ENCODE peak calls at places on chromosomes 13 and 19, in ten cellular contexts. One of them, this sample, is unnamed.

GRCh38 chr13:114032121-114032799 is 58.4 kb upstream of the C13orf46 start:
- DNase-seq in neural crest cell: no peak
- DNase-seq in activated CD8-positive, alpha-beta memory T cell treated with anti-CD3 and anti-CD28 coated beads for 48 hours: no peak
- DNase-seq in effector memory CD8-positive, alpha-beta T cell: no peak
- DNase-seq in CD4-positive, alpha-beta T cell: no peak
- DNase-seq in left lobe of liver: no peak
- DNase-seq in lung: no peak
- DNase-seq in KG1: no peak
- DNase-seq in EL: peak
- DNase-seq in ACHN: peak
- DNase-seq in this sample: no peak

GRCh38 chr13:40236566-40237168 is 429.8 kb downstream of the FOXO1 start:
- DNase-seq in effector memory CD8-positive, alpha-beta T cell: no peak
- DNase-seq in left lobe of liver: no peak
- DNase-seq in KG1: no peak
- DNase-seq in CD4-positive, alpha-beta T cell: no peak
- DNase-seq in EL: no peak
- DNase-seq in ACHN: no peak
- DNase-seq in neural crest cell: no peak
- DNase-seq in lung: no peak
- DNase-seq in activated CD8-positive, alpha-beta memory T cell treated with anti-CD3 and anti-CD28 coated beads for 48 hours: no peak
- DNase-seq in this sample: no peak

GRCh38 chr19:39645800-39646411 is 9.8 kb upstream of the LGALS16 start:
- DNase-seq in CD4-positive, alpha-beta T cell: no peak
- DNase-seq in left lobe of liver: no peak
- DNase-seq in activated CD8-positive, alpha-beta memory T cell treated with anti-CD3 and anti-CD28 coated beads for 48 hours: no peak
- DNase-seq in lung: no peak
- DNase-seq in ACHN: peak
- DNase-seq in effector memory CD8-positive, alpha-beta T cell: no peak
- DNase-seq in KG1: no peak
- DNase-seq in EL: peak
- DNase-seq in neural crest cell: peak
- DNase-seq in this sample: no peak

GRCh38 chr19:6126335-6126974 is 9.0 kb upstream of the ACSBG2 start:
- DNase-seq in neural crest cell: no peak
- DNase-seq in lung: no peak
- DNase-seq in CD4-positive, alpha-beta T cell: no peak
- DNase-seq in KG1: peak
- DNase-seq in effector memory CD8-positive, alpha-beta T cell: no peak
- DNase-seq in left lobe of liver: no peak
- DNase-seq in EL: peak
- DNase-seq in ACHN: peak
- DNase-seq in activated CD8-positive, alpha-beta memory T cell treated with anti-CD3 and anti-CD28 coated beads for 48 hours: no peak
- DNase-seq in this sample: peak

GRCh38 chr13:112873851-112874750 is 94.9 kb upstream of the MCF2L start:
- DNase-seq in KG1: peak
- DNase-seq in lung: peak
- DNase-seq in effector memory CD8-positive, alpha-beta T cell: no peak
- DNase-seq in CD4-positive, alpha-beta T cell: peak
- DNase-seq in neural crest cell: peak
- DNase-seq in activated CD8-positive, alpha-beta memory T cell treated with anti-CD3 and anti-CD28 coated beads for 48 hours: peak
- DNase-seq in left lobe of liver: peak
- DNase-seq in EL: peak
- DNase-seq in ACHN: peak
- DNase-seq in this sample: no peak

GRCh38 chr13:104181526-104182231 is 1115.5 kb upstream of the SLC10A2 start:
- DNase-seq in ACHN: no peak
- DNase-seq in effector memory CD8-positive, alpha-beta T cell: no peak
- DNase-seq in neural crest cell: no peak
- DNase-seq in EL: no peak
- DNase-seq in lung: no peak
- DNase-seq in activated CD8-positive, alpha-beta memory T cell treated with anti-CD3 and anti-CD28 coated beads for 48 hours: no peak
- DNase-seq in left lobe of liver: no peak
- DNase-seq in KG1: no peak
- DNase-seq in CD4-positive, alpha-beta T cell: no peak
- DNase-seq in this sample: no peak

GRCh38 chr13:41111454-41111853 is 21.1 kb downstream of the KBTBD6 start:
- DNase-seq in KG1: no peak
- DNase-seq in neural crest cell: no peak
- DNase-seq in EL: peak
- DNase-seq in effector memory CD8-positive, alpha-beta T cell: no peak
- DNase-seq in ACHN: no peak
- DNase-seq in lung: no peak
- DNase-seq in left lobe of liver: no peak
- DNase-seq in CD4-positive, alpha-beta T cell: no peak
- DNase-seq in activated CD8-positive, alpha-beta memory T cell treated with anti-CD3 and anti-CD28 coated beads for 48 hours: no peak
- DNase-seq in this sample: no peak

GRCh38 chr19:6457958-6458694 is 1.5 kb downstream of the SLC25A23 start:
- DNase-seq in left lobe of liver: no peak
- DNase-seq in neural crest cell: no peak
- DNase-seq in lung: no peak
- DNase-seq in CD4-positive, alpha-beta T cell: no peak
- DNase-seq in EL: peak
- DNase-seq in KG1: no peak
- DNase-seq in ACHN: no peak
- DNase-seq in activated CD8-positive, alpha-beta memory T cell treated with anti-CD3 and anti-CD28 coated beads for 48 hours: no peak
- DNase-seq in effector memory CD8-positive, alpha-beta T cell: no peak
- DNase-seq in this sample: no peak

GRCh38 chr19:10946964-10947657 is 13.7 kb upstream of the SMARCA4 start:
- DNase-seq in CD4-positive, alpha-beta T cell: no peak
- DNase-seq in neural crest cell: no peak
- DNase-seq in left lobe of liver: no peak
- DNase-seq in activated CD8-positive, alpha-beta memory T cell treated with anti-CD3 and anti-CD28 coated beads for 48 hours: no peak
- DNase-seq in lung: no peak
- DNase-seq in EL: peak
- DNase-seq in ACHN: peak
- DNase-seq in KG1: no peak
- DNase-seq in effector memory CD8-positive, alpha-beta T cell: no peak
- DNase-seq in this sample: no peak

GRCh38 chr19:33514885-33515485 is 6.6 kb downstream of the PEPD start:
- DNase-seq in CD4-positive, alpha-beta T cell: no peak
- DNase-seq in lung: peak
- DNase-seq in effector memory CD8-positive, alpha-beta T cell: peak
- DNase-seq in EL: peak
- DNase-seq in activated CD8-positive, alpha-beta memory T cell treated with anti-CD3 and anti-CD28 coated beads for 48 hours: no peak
- DNase-seq in KG1: no peak
- DNase-seq in ACHN: no peak
- DNase-seq in left lobe of liver: no peak
- DNase-seq in neural crest cell: no peak
- DNase-seq in this sample: peak

GRCh38 chr19:2478324-2478755 is 2.4 kb downstream of the GADD45B start:
- DNase-seq in EL: peak
- DNase-seq in ACHN: peak
- DNase-seq in activated CD8-positive, alpha-beta memory T cell treated with anti-CD3 and anti-CD28 coated beads for 48 hours: peak
- DNase-seq in CD4-positive, alpha-beta T cell: peak
- DNase-seq in KG1: peak
- DNase-seq in effector memory CD8-positive, alpha-beta T cell: peak
- DNase-seq in neural crest cell: no peak
- DNase-seq in lung: peak
- DNase-seq in left lobe of liver: peak
- DNase-seq in this sample: peak